ENCODE peak calls at places on chromosomes 7 and 10, in six cellular contexts. B is astrocyte of the cerebellum, G is right cardiac atrium, C is transverse colon, D is cardiac fibroblast, I is AG09309. X is an unnamed sample.

GRCh38 chr7:121107923-121108498 is 119.5 kb downstream of the CPED1 start:
- DNase-seq in B (peak), G (no peak), C (no peak), D (peak), I (peak), X (no peak)

GRCh38 chr10:130764651-130765050 is 546.9 kb downstream of the TCERG1L start:
- DNase-seq in B (no peak), G (no peak), C (no peak), D (no peak), I (no peak), X (no peak)

GRCh38 chr10:77403761-77404160 is 233.8 kb downstream of the KCNMA1 start:
- DNase-seq in B (no peak), G (no peak), C (no peak), D (no peak), I (no peak), X (no peak)

GRCh38 chr10:5888843-5889623 is 660 bp downstream of the ANKRD16 start:
- DNase-seq in B (no peak), G (peak), C (peak), D (no peak), I (no peak), X (no peak)

GRCh38 chr10:6035101-6035834 is 26.9 kb downstream of the IL2RA start:
- DNase-seq in B (no peak), G (no peak), C (no peak), D (no peak), I (no peak), X (no peak)

GRCh38 chr10:86189891-86190290 is 176.7 kb downstream of the GRID1 start:
- DNase-seq in B (no peak), G (no peak), C (no peak), D (no peak), I (no peak), X (no peak)

GRCh38 chr10:70169661-70170364 is 501 bp downstream of the SAR1A start:
- DNase-seq in B (no peak), G (no peak), C (no peak), D (no peak), I (no peak), X (no peak)

GRCh38 chr7:78496226-78496625 is 697.7 kb downstream of the PHTF2 start:
- DNase-seq in B (no peak), G (no peak), C (no peak), D (no peak), I (no peak), X (no peak)

GRCh38 chr10:127735723-127736221 is 1.2 kb upstream of the FOXI2 start:
- DNase-seq in B (no peak), G (no peak), C (no peak), D (no peak), I (no peak), X (no peak)

GRCh38 chr7:2725178-2726105 is 37.4 kb downstream of the AMZ1 start:
- DNase-seq in B (no peak), G (peak), C (no peak), D (no peak), I (no peak), X (no peak)

GRCh38 chr10:126663328-126663727 is 7.2 kb downstream of the C10orf90 start:
- DNase-seq in B (peak), G (peak), C (no peak), D (peak), I (peak), X (no peak)

GRCh38 chr7:11216276-11216675 is 242.6 kb downstream of the PHF14 start:
- DNase-seq in B (no peak), G (no peak), C (no peak), D (no peak), I (no peak), X (no peak)

GRCh38 chr7:136874393-136875032 is 6.1 kb downstream of the CHRM2 start:
- DNase-seq in B (no peak), G (no peak), C (no peak), D (peak), I (no peak), X (no peak)

GRCh38 chr7:47227762-47228177 is 354.1 kb downstream of the TNS3 start:
- DNase-seq in B (peak), G (no peak), C (peak), D (peak), I (peak), X (no peak)

GRCh38 chr10:33291053-33291592 is 43.3 kb downstream of the NRP1 start:
- DNase-seq in B (peak), G (no peak), C (no peak), D (peak), I (peak), X (peak)

GRCh38 chr7:115346685-115347084 is 424.8 kb downstream of the MDFIC start:
- DNase-seq in B (no peak), G (no peak), C (no peak), D (no peak), I (peak), X (no peak)

GRCh38 chr7:70855373-70855772 is 276.6 kb upstream of the GALNT17 start:
- DNase-seq in B (no peak), G (no peak), C (no peak), D (no peak), I (no peak), X (no peak)

GRCh38 chr7:70846208-70846607 is 285.7 kb upstream of the GALNT17 start:
- DNase-seq in B (no peak), G (no peak), C (no peak), D (no peak), I (no peak), X (no peak)

GRCh38 chr7:70849580-70850235 is 282.2 kb upstream of the GALNT17 start:
- DNase-seq in B (no peak), G (no peak), C (no peak), D (no peak), I (no peak), X (no peak)
- H3K4me3 ChIP-seq in B (no peak), G (no peak), C (no peak), D (no peak), I (no peak), X (no peak)

GRCh38 chr10:96043895-96044580 is 655 bp downstream of the CCNJ start:
- DNase-seq in B (no peak), G (peak), C (peak), D (peak), I (no peak), X (no peak)
- H3K4me3 ChIP-seq in B (peak), G (peak), C (peak), D (peak), I (peak), X (peak)

GRCh38 chr7:1593091-1593866 is 23.4 kb upstream of the PSMG3 start:
- DNase-seq in B (no peak), G (peak), C (no peak), D (peak), I (no peak), X (no peak)
- H3K4me3 ChIP-seq in B (no peak), G (no peak), C (no peak), D (no peak), I (no peak), X (no peak)

DNA sequence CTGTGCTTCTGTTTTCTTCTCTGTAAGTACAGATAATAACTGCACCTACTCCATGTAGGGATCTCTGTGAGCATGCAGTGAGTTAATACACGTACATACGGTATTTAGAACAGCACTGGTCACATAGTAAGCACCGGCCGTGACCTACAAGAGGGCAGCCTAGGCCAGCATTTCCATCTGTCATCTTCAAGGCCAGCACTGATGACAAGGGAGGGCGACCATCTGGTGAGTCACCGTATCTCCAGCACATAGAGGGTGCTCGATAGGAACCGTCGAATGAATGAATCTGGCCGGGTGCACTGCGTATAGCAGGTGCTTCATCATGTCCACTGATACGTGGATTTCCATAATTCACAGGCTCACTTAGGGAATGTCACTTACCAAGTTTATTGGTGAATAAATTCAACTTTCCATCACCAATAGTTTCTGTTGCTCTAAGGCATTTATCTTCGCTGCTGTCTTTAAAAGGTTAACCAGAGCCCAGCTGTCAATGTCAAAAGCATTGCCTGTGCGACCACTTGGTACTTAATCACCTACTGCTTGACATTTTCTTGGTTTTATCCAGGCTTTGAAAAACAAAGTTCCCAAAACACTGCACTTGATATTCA is 8.3 kb downstream of the NOD1 start:
- DNase-seq in B (no peak), G (peak), C (no peak), D (peak), I (no peak), X (no peak)
- H3K4me3 ChIP-seq in B (no peak), G (peak), C (no peak), D (no peak), I (no peak), X (no peak)

DNA sequence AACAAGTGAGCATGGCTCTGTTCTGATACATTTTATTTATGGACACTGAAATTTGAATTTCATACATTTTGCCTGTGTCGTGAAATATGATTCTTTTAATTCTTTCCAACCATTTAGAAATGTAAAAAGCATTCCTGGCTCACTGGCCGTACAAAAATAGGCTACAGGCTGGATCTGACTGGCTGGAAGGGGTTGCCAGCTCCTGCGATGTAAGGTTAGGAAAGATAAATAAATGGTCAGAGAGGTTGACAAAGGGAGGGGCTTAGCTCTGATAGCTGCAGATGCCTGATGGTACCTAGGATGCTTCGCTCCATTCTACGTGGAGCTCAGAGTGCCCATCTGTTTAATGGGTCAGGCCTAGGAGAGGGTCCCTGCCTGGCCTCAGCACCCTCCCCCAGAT is 3.4 kb downstream of the ADCYAP1R1 start:
- DNase-seq in B (no peak), G (no peak), C (no peak), D (no peak), I (no peak), X (no peak)
- H3K4me3 ChIP-seq in B (no peak), G (no peak), C (no peak), D (no peak), I (no peak), X (no peak)

GRCh38 chr7:30046127-30046774 is 18.0 kb downstream of the PLEKHA8 start:
- DNase-seq in B (no peak), G (no peak), C (no peak), D (no peak), I (no peak), X (no peak)
- H3K4me3 ChIP-seq in B (no peak), G (no peak), C (no peak), D (no peak), I (no peak), X (no peak)

X was measured in retinal pigment epithelial cell.